ENCODE peak calls at places on chromosomes 5 and 9, in five cellular contexts. R is mammary epithelial cell, W is mesendoderm, Z is cardiac fibroblast, P is gastrocnemius medialis. C is an unnamed sample.

GRCh38 chr5:23216345-23216744 is 291.1 kb upstream of the PRDM9 start:
- DNase-seq in P (no peak), R (no peak), Z (no peak), W (no peak), C (no peak)

GRCh38 chr9:114754574-114754973 is 51.3 kb downstream of the TNFSF15 start:
- DNase-seq in W (no peak), Z (no peak), P (no peak), R (no peak), C (no peak)

GRCh38 chr5:65815156-65815555 is 93.2 kb downstream of the NLN start:
- DNase-seq in R (no peak), P (no peak), W (no peak), Z (peak), C (no peak)

GRCh38 chr5:109779036-109779735 is 89.5 kb downstream of the MAN2A1 start:
- DNase-seq in P (no peak), Z (peak), W (no peak), R (no peak), C (peak)

GRCh38 chr9:9920425-9920824 is 692.4 kb downstream of the PTPRD start:
- DNase-seq in P (no peak), R (no peak), W (peak), Z (no peak), C (no peak)

GRCh38 chr5:137825165-137825564 is 42.5 kb upstream of the MYOT start:
- DNase-seq in R (no peak), Z (no peak), W (peak), P (no peak), C (no peak)

GRCh38 chr5:1652873-1653707 is 129.3 kb upstream of the LPCAT1 start:
- DNase-seq in P (no peak), Z (peak), R (peak), W (no peak), C (no peak)

GRCh38 chr5:64165160-64165499 is 513 bp upstream of the RNF180 start:
- DNase-seq in Z (no peak), P (no peak), R (no peak), W (no peak), C (no peak)

GRCh38 chr5:177359451-177359851 is 1.7 kb downstream of the RGS14 start:
- DNase-seq in R (no peak), Z (no peak), P (no peak), W (no peak), C (no peak)

GRCh38 chr5:154168395-154168794 is 22.1 kb upstream of the GALNT10 start:
- DNase-seq in W (no peak), P (no peak), Z (no peak), R (no peak), C (no peak)

GRCh38 chr5:142325677-142326479 is 1.1 kb upstream of the SPRY4 start:
- DNase-seq in W (peak), R (peak), P (no peak), Z (peak), C (peak)

GRCh38 chr5:6750951-6751685 is 37.9 kb downstream of the TENT4A start:
- DNase-seq in W (no peak), Z (no peak), R (no peak), P (no peak), C (no peak)

GRCh38 chr5:150700298-150700599 is 613 bp downstream of the RBM22 start:
- DNase-seq in Z (peak), W (peak), R (peak), P (no peak), C (no peak)

GRCh38 chr5:3359642-3360041 is 236.0 kb upstream of the IRX1 start:
- DNase-seq in P (no peak), W (no peak), R (no peak), Z (no peak), C (no peak)

GRCh38 chr9:78210841-78211301 is 25.0 kb upstream of the CEP78 start:
- DNase-seq in W (no peak), Z (no peak), P (no peak), R (no peak), C (no peak)

GRCh38 chr5:150723845-150724244 is 23.0 kb upstream of the RBM22 start:
- DNase-seq in W (no peak), R (no peak), Z (no peak), P (no peak), C (no peak)

GRCh38 chr5:135225856-135226560 is 173.0 kb downstream of the MACROH2A1 start:
- DNase-seq in R (no peak), Z (peak), P (no peak), W (no peak), C (no peak)

GRCh38 chr9:110173322-110173642 is 34.7 kb downstream of the C9orf152 start:
- DNase-seq in Z (no peak), P (no peak), R (no peak), W (no peak), C (no peak)

GRCh38 chr5:140240987-140241706 is 61.8 kb downstream of the PFDN1 start:
- DNase-seq in Z (peak), W (peak), P (peak), R (peak), C (peak)

GRCh38 chr9:131942076-131942720 is 137.5 kb downstream of the MED27 start:
- DNase-seq in W (no peak), Z (no peak), P (no peak), R (no peak), C (no peak)

GRCh38 chr5:12669326-12669725 is 765.1 kb upstream of the CTNND2 start:
- DNase-seq in W (peak), R (no peak), Z (no peak), P (no peak), C (no peak)

GRCh38 chr5:80370394-80370793 is 37.5 kb upstream of the ZFYVE16 start:
- DNase-seq in Z (no peak), R (no peak), P (no peak), W (no peak), C (no peak)

GRCh38 chr9:130276121-130276520 is 10.6 kb downstream of the HMCN2 start:
- DNase-seq in P (no peak), R (no peak), Z (peak), W (peak), C (peak)

GRCh38 chr9:93141771-93142483 is 7.9 kb upstream of the NINJ1 start:
- DNase-seq in Z (no peak), W (no peak), P (peak), R (peak), C (no peak)

GRCh38 chr5:142935014-142935413 is 164.8 kb downstream of the ARHGAP26 start:
- DNase-seq in W (no peak), Z (no peak), R (no peak), P (no peak), C (no peak)

GRCh38 chr9:24602687-24603352 is 57.1 kb upstream of the IZUMO3 start:
- DNase-seq in R (peak), Z (no peak), P (no peak), W (no peak), C (no peak)

GRCh38 chr5:180201051-180201987 is 7.7 kb downstream of the RASGEF1C start:
- DNase-seq in P (no peak), W (peak), Z (peak), R (no peak), C (peak)

GRCh38 chr5:106106384-106106783 is 1564.4 kb downstream of the EFNA5 start:
- DNase-seq in R (no peak), P (no peak), W (no peak), Z (no peak), C (no peak)

GRCh38 chr5:124849774-124850173 is 103.3 kb upstream of the ZNF608 start:
- DNase-seq in R (no peak), P (no peak), Z (no peak), W (no peak), C (peak)

GRCh38 chr9:117744856-117745389 is 40.7 kb downstream of the TLR4 start:
- DNase-seq in Z (no peak), R (no peak), W (no peak), P (no peak), C (no peak)

GRCh38 chr9:89446440-89447310 is 51.2 kb downstream of the SEMA4D start:
- DNase-seq in R (no peak), W (no peak), P (no peak), Z (no peak), C (no peak)

GRCh38 chr5:16529319-16529718 is 63.7 kb upstream of the ZNF622 start:
- DNase-seq in W (no peak), P (no peak), R (no peak), Z (no peak), C (no peak)

GRCh38 chr5:172939045-172939444 is 20.2 kb upstream of the RPL26L1 start:
- DNase-seq in P (no peak), Z (peak), W (peak), R (no peak), C (no peak)

GRCh38 chr5:78746990-78747389 is 98.4 kb upstream of the LHFPL2 start:
- DNase-seq in Z (no peak), W (no peak), P (no peak), R (no peak), C (no peak)

GRCh38 chr5:172569862-172570558 is 71.1 kb upstream of the NEURL1B start:
- DNase-seq in P (no peak), R (no peak), Z (no peak), W (peak), C (no peak)

GRCh38 chr9:30075451-30076199 is 2308.8 kb upstream of the ACO1 start:
- DNase-seq in P (no peak), W (peak), R (peak), Z (no peak), C (peak)

GRCh38 chr5:134539732-134540131 is 14.3 kb downstream of the JADE2 start:
- DNase-seq in R (no peak), P (no peak), Z (no peak), W (peak), C (no peak)

GRCh38 chr5:174146556-174146955 is 101.0 kb downstream of the NSG2 start:
- DNase-seq in P (no peak), R (no peak), Z (no peak), W (no peak), C (no peak)

GRCh38 chr9:133894377-133895321 is 97.5 kb downstream of the VAV2 start:
- DNase-seq in P (no peak), Z (no peak), R (no peak), W (no peak), C (no peak)

GRCh38 chr5:112709416-112709815 is 28.3 kb upstream of the APC start:
- DNase-seq in R (no peak), Z (peak), W (no peak), P (no peak), C (no peak)
- H3K4me3 ChIP-seq in R (no peak), Z (no peak), W (no peak), P (no peak), C (peak)

GRCh38 chr9:36818242-36818938 is 215.7 kb downstream of the PAX5 start:
- DNase-seq in R (no peak), P (no peak), Z (no peak), W (no peak), C (no peak)
- H3K4me3 ChIP-seq in R (peak), P (peak), Z (no peak), W (peak), C (no peak)

GRCh38 chr9:129258823-129259301 is 80.8 kb upstream of the IER5L start:
- DNase-seq in Z (no peak), W (no peak), P (no peak), R (peak), C (no peak)

GRCh38 chr9:129256959-129257713 is 79.1 kb upstream of the IER5L start:
- DNase-seq in W (no peak), R (no peak), P (no peak), Z (no peak), C (peak)

GRCh38 chr9:129259373-129259772 is 81.3 kb upstream of the IER5L start:
- DNase-seq in Z (no peak), P (no peak), R (no peak), W (no peak), C (no peak)

GRCh38 chr9:129254566-129255287 is 76.7 kb upstream of the IER5L start:
- DNase-seq in P (no peak), W (no peak), Z (no peak), R (no peak), C (no peak)

GRCh38 chr9:129258124-129258822 is 80.2 kb upstream of the IER5L start:
- DNase-seq in R (peak), P (peak), Z (peak), W (peak), C (peak)
- H3K4me3 ChIP-seq in R (peak), P (peak), Z (peak), W (no peak), C (peak)

GRCh38 chr9:38424918-38425317 is 664 bp upstream of the IGFBPL1 start:
- DNase-seq in R (no peak), P (no peak), W (no peak), Z (no peak), C (no peak)
- H3K4me3 ChIP-seq in R (no peak), P (no peak), W (no peak), Z (no peak), C (no peak)

DNA sequence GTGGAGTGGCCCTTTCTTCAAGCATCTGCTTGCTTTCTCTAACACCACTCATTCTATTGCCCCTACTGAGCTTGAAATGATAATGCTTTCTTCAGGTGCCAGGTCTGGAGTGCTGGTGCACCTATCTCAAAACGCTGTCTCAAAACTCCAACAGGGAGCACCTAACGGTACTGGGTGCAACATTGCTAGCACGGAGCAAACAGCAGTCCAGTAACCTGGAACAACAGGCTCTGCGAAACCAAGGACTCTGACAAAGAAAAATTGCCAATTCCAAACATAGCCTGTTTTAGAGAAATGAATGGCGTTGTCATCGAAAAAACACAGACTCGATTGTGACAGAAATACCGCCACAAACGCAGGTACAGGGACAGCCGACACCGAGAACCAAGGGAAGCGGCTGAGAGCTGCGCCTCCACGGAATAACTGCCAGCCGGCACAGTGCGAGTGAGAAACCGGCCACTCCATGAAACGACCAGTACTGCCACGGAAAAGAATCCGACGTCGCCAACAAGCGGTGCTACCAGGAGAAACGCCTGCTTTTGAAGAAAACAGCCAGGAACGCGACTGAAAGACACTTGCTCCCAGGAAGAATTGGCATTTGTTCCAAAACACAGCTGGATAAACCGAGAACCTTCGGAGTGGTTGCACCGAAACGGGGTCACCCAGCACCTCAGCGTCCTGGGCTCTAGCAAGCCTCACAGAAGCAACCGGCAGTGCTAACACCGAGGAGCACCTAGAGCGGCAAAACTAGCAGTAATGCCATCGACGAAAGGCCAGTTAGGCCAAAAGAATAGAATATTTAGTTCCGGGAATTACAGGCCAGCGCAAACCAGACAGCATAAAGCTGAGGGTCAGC is 3.0 kb downstream of the ANXA2R start:
- DNase-seq in Z (peak), W (peak), R (no peak), P (no peak), C (peak)
- H3K4me3 ChIP-seq in Z (peak), W (no peak), R (no peak), P (peak), C (no peak)

DNA sequence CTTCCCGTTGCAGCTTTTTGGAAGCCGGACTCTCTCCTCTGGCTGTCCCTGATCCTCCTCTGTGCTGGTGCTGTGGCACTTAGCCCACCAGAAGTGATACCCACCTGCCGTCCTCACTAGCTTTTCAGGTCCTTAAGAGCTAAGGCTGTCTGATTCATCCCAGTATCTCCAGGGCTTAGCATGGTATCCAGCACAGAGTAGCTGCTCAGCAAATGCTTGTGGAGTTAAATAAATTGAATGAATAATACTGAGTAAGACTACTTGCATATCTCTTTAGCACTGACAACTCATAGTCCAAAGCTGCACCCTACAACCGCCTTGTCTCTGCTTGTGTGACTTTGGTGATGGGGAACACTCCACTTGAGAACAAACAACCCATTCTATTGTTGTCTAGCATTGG is 7.7 kb upstream of the XPA start:
- DNase-seq in Z (no peak), R (peak), P (no peak), W (no peak), C (no peak)
- H3K4me3 ChIP-seq in Z (no peak), R (no peak), P (no peak), W (no peak), C (no peak)

GRCh38 chr9:38394419-38394818 is 1.9 kb downstream of the ALDH1B1 start:
- DNase-seq in Z (no peak), R (no peak), P (no peak), W (no peak), C (no peak)
- H3K4me3 ChIP-seq in Z (no peak), R (no peak), P (no peak), W (no peak), C (no peak)

GRCh38 chr5:163509288-163510040 is 4.0 kb downstream of the MAT2B start:
- DNase-seq in Z (peak), R (peak), P (peak), W (peak), C (peak)
- H3K4me3 ChIP-seq in Z (peak), R (peak), P (peak), W (no peak), C (peak)

DNA sequence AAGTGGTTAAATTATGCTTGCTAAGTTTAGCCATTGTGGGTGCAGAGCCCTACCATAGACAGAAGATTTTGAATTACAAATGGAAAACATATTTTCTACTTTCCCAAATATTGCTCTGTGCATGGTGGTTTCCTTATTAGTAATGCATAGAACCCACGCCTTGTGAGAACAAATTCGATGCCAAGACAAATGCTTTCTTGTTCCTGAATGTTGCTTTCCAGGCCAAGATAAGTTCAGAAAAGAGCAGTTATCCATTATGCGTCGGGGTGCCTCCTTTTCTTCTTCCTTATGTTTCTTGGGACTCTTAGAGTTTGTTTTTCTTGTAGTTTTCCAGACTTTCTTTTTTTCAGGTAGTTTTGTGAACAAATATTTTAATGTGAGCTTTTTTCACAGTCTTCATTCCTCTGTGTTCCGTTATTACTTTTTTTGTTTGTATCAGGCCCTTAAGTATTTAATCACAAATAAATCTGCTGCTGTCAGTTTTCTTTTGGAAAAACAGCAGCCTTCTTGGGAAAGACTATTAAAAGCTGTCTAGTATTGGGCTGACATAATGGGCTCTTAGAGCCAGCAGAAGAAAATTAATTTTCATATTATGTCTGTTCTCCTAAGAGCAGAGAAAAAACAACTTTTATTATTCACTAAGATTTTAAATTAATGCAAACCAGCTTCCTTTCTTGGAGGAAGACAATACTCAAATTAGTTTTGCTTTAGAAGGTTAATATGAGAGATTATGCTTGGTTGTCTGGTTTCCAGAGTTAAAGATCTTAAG is 30.8 kb upstream of the GARNL3 start:
- DNase-seq in W (no peak), R (no peak), P (no peak), Z (peak), C (no peak)
- H3K4me3 ChIP-seq in W (no peak), R (no peak), P (no peak), Z (no peak), C (no peak)

C was measured in fibroblast of villous mesenchyme.